ENCODE peak calls at places on chromosomes 5 and 9, in four cellular contexts. Z is GM12891, R is K562, Q is GM12878. G is an unnamed sample.

GRCh38 chr5:179140293-179140692 is 80.1 kb downstream of the ZNF354C start:
- DNase-seq in Z (no peak), R (no peak), Q (no peak), G (no peak)

GRCh38 chr9:94918038-94918753 is 191.7 kb downstream of the AOPEP start:
- DNase-seq in Z (peak), R (no peak), Q (peak), G (peak)

GRCh38 chr5:150615141-150615699 is 25.2 kb upstream of the SYNPO start:
- DNase-seq in Z (no peak), R (no peak), Q (no peak), G (no peak)

GRCh38 chr5:168908207-168908606 is 329.0 kb upstream of the PANK3 start:
- DNase-seq in Z (no peak), R (no peak), Q (no peak), G (no peak)

GRCh38 chr5:139391570-139392323 is 2.0 kb upstream of the MZB1 start:
- DNase-seq in Z (no peak), R (no peak), Q (no peak), G (no peak)

GRCh38 chr9:2159521-2160417 is 144.6 kb downstream of the SMARCA2 start:
- DNase-seq in Z (no peak), R (no peak), Q (no peak), G (peak)

GRCh38 chr5:137015540-137016116 is 483.5 kb downstream of the SPOCK1 start:
- DNase-seq in Z (no peak), R (no peak), Q (no peak), G (no peak)

GRCh38 chr5:181173027-181173419 is 25.6 kb downstream of the OR2V2 start:
- DNase-seq in Z (no peak), R (no peak), Q (no peak), G (no peak)

GRCh38 chr5:81856948-81857928 is 106.3 kb upstream of the SSBP2 start:
- DNase-seq in Z (no peak), R (no peak), Q (no peak), G (no peak)

GRCh38 chr9:33468797-33469621 is 4.7 kb downstream of the NOL6 start:
- DNase-seq in Z (no peak), R (peak), Q (no peak), G (no peak)

GRCh38 chr5:90991201-90991600 is 391.9 kb downstream of the ARRDC3 start:
- DNase-seq in Z (no peak), R (no peak), Q (no peak), G (no peak)

GRCh38 chr9:116287721-116288120 is 134.1 kb downstream of the PAPPA start:
- DNase-seq in Z (no peak), R (no peak), Q (no peak), G (no peak)

GRCh38 chr5:107470007-107470582 is 200.6 kb downstream of the EFNA5 start:
- DNase-seq in Z (no peak), R (no peak), Q (no peak), G (no peak)

GRCh38 chr5:164345173-164345572 is 839.8 kb downstream of the MAT2B start:
- DNase-seq in Z (no peak), R (no peak), Q (no peak), G (no peak)

GRCh38 chr9:110340306-110340705 is 2.6 kb upstream of the TXNDC8 start:
- DNase-seq in Z (no peak), R (no peak), Q (no peak), G (no peak)

GRCh38 chr9:110615526-110615925 is 36.0 kb upstream of the SVEP1 start:
- DNase-seq in Z (no peak), R (no peak), Q (no peak), G (no peak)

GRCh38 chr5:66356011-66356565 is 212.0 kb downstream of the SREK1 start:
- DNase-seq in Z (no peak), R (no peak), Q (no peak), G (no peak)

GRCh38 chr9:109931623-109932022 is 151.6 kb downstream of the PALM2AKAP2 start:
- DNase-seq in Z (no peak), R (no peak), Q (no peak), G (no peak)

GRCh38 chr9:72856985-72857631 is 95.7 kb downstream of the ALDH1A1 start:
- DNase-seq in Z (peak), R (peak), Q (no peak), G (peak)

GRCh38 chr5:132510076-132510475 is 19.5 kb upstream of the IRF1 start:
- DNase-seq in Z (no peak), R (no peak), Q (no peak), G (no peak)
- TF ChIP-seq SPI1 in Z (no peak), R (no peak), Q (no peak), G (no peak)

GRCh38 chr9:132447346-132447745 is 37.3 kb downstream of the CFAP77 start:
- DNase-seq in Z (no peak), R (peak), Q (no peak), G (no peak)
- TF ChIP-seq SPI1 in Z (no peak), R (no peak), Q (no peak), G (no peak)

DNA sequence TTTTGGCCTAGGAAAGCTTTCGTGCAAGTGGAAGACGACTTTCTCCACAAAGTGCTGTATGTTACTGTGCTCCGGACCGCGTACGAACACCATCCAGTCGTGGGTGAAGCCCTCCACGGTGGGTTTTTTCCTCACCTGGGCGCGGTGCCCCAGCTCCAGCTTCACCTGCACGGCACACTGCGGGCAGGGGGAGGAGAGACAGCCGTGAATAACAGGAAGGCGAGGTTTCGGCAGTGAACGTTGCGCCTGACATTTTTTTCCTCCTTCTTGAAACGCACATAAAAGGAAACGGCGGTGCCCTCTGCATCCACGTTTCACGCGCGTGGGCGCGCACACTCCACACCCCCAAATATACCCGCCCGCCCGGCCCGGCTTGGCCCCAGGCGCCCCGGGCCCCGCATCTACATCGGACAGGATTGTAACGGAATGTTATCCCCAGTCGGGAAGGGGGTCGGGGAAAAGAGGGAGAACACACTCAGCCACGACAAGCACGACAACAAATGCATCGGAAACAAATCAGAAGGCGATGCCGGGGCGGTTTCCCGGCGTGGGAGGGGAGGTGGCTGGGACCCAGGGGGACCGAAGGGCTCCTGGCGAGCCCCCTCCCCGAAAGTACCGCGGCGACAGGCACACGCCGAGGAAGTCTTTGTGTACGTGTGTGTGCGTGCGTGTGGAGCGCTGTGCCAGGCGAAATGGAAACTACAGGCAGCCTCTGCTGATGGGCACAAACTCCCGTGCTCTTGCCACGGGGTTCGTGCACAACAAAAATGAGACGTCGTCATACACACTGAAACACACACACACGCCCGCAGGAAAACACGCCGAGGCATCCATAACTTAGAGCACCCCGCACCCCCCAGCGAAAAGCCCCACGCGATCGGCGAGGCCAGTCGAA is 1.4 kb downstream of the MLLT3 start:
- DNase-seq in Z (no peak), R (no peak), Q (no peak), G (peak)
- TF ChIP-seq SPI1 in Z (no peak), R (no peak), Q (no peak), G (no peak)

GRCh38 chr9:13568851-13569618 is 289.5 kb upstream of the MPDZ start:
- DNase-seq in Z (no peak), R (no peak), Q (no peak), G (no peak)
- TF ChIP-seq SPI1 in Z (no peak), R (no peak), Q (no peak), G (no peak)

GRCh38 chr9:91532325-91532724 is 108.7 kb upstream of the NFIL3 start:
- DNase-seq in Z (no peak), R (no peak), Q (no peak), G (no peak)
- TF ChIP-seq SPI1 in Z (no peak), R (no peak), Q (no peak), G (no peak)

DNA sequence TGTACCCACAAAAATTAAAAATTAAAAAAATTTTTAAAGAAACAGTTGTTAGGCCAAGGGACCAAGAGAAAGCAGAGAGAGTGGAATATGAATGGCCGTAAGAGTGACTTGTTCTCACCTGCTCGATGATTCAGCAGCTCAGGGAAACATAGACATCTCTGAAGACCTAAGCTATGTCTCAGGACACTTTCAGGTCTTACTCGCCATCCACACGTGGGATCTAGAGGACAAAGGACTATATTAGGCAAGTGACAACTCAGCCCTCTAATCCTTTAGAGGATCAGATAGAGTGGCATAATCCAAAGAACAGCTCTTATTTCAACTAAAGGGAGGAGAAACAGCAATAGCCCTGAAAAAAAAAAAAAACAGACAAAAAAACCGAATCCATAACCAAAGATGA is 95.7 kb downstream of the KIAA1958 start:
- DNase-seq in Z (no peak), R (no peak), Q (no peak), G (no peak)
- TF ChIP-seq SPI1 in Z (no peak), R (no peak), Q (no peak), G (no peak)

GRCh38 chr5:157322581-157322980 is 56.7 kb downstream of the CYFIP2 start:
- DNase-seq in Z (no peak), R (no peak), Q (no peak), G (no peak)
- TF ChIP-seq SPI1 in Z (no peak), R (no peak), Q (no peak), G (no peak)

DNA sequence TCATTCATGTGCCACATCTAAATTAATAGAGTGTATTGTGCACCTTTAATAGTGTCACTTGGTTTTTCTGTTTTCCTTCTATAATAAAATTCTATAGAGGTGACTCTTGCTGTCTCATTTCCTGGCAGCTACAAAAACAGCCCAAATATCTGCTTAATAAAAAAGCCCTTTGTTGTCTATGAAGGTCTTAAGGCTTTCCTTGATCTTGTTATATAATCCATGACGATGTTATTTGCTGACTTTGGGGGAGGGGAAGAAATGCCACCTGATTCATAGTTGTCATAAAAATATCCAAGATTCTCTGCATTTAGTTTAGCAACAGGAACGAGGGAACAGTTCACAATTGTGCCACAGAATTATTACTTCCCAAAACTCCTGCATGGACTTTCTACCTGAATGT is 31.3 kb downstream of the CPEB4 start:
- DNase-seq in Z (no peak), R (no peak), Q (no peak), G (no peak)
- TF ChIP-seq SPI1 in Z (no peak), R (no peak), Q (no peak), G (no peak)

GRCh38 chr5:157068339-157068738 is 9.4 kb upstream of the HAVCR1 start:
- DNase-seq in Z (no peak), R (no peak), Q (no peak), G (no peak)

GRCh38 chr5:157076558-157076957 is 17.6 kb upstream of the HAVCR1 start:
- DNase-seq in Z (no peak), R (no peak), Q (no peak), G (no peak)

GRCh38 chr5:157069949-157070348 is 11.0 kb upstream of the HAVCR1 start:
- DNase-seq in Z (no peak), R (no peak), Q (no peak), G (no peak)

GRCh38 chr5:157068785-157069184 is 9.9 kb upstream of the HAVCR1 start:
- DNase-seq in Z (no peak), R (no peak), Q (no peak), G (no peak)

GRCh38 chr5:157072508-157072907 is 13.6 kb upstream of the HAVCR1 start:
- DNase-seq in Z (no peak), R (no peak), Q (no peak), G (no peak)
- TF ChIP-seq SPI1 in Z (no peak), R (no peak), Q (no peak), G (no peak)

G was measured in HL-60.